ENCODE peak calls at places on chromosome 12, in seven cellular contexts. R is ureter; Y is T-helper 2 cell treated with Interferon-gamma antibody and Interleukin-4, amounts not matched to agents 5 μg/mL and 100 μg/mL, for 36 hours; D is iPS-NIHi11; P is H9; Q is stimulated activated CD4-positive, alpha-beta T cell treated with anti-CD3 and anti-CD28 coated beads, Interleukin-15, amount 100 ng/mL, for 24 hours; M is hypothalamus. S is an unnamed sample.

GRCh38 chr12:81644503-81644902 is 114.6 kb downstream of the PPFIA2 start:
- DNase-seq in Y (no peak), R (no peak), M (no peak), D (peak), P (no peak), Q (no peak), S (peak)

GRCh38 chr12:124469193-124469888 is 98.1 kb downstream of the NCOR2 start:
- DNase-seq in R (no peak), D (peak), Y (no peak), P (peak), Q (peak), M (no peak), S (no peak)

GRCh38 chr12:82015623-82016347 is 256.6 kb upstream of the PPFIA2 start:
- DNase-seq in Q (no peak), D (no peak), R (no peak), P (no peak), M (no peak), Y (no peak), S (no peak)

GRCh38 chr12:14710632-14711324 is 14.4 kb upstream of the GUCY2C start:
- DNase-seq in Q (no peak), P (no peak), M (no peak), R (no peak), Y (no peak), D (no peak), S (no peak)

GRCh38 chr12:52656616-52657015 is 4.6 kb upstream of the KRT2 start:
- DNase-seq in R (no peak), D (no peak), P (peak), Y (no peak), Q (no peak), M (no peak), S (no peak)

GRCh38 chr12:80241576-80242273 is 142.4 kb downstream of the OTOGL start:
- DNase-seq in Q (no peak), D (no peak), P (no peak), M (no peak), Y (no peak), R (no peak), S (no peak)

GRCh38 chr12:57552692-57553321 is 3.0 kb downstream of the KIF5A start:
- DNase-seq in Q (no peak), P (no peak), M (no peak), R (no peak), D (no peak), Y (no peak), S (no peak)

GRCh38 chr12:92469837-92470236 is 233.0 kb upstream of the PLEKHG7 start:
- DNase-seq in R (no peak), M (no peak), Q (no peak), Y (no peak), P (no peak), D (no peak), S (no peak)

GRCh38 chr12:122979001-122979907 is 1.2 kb upstream of the ARL6IP4 start:
- DNase-seq in P (no peak), R (no peak), M (no peak), Q (no peak), Y (no peak), D (no peak), S (no peak)

GRCh38 chr12:21827135-21827534 is 52.6 kb upstream of the KCNJ8 start:
- DNase-seq in Q (no peak), P (no peak), Y (no peak), M (no peak), D (no peak), R (no peak), S (no peak)

GRCh38 chr12:64446295-64446694 is 5.6 kb upstream of the TBK1 start:
- DNase-seq in R (no peak), P (no peak), Y (no peak), D (no peak), M (no peak), Q (no peak), S (no peak)

GRCh38 chr12:69189378-69189978 is 49.9 kb upstream of the CPSF6 start:
- DNase-seq in P (no peak), R (no peak), D (no peak), Y (no peak), Q (no peak), M (no peak), S (no peak)

GRCh38 chr12:48678561-48679185 is 3.4 kb downstream of the KANSL2 start:
- DNase-seq in P (no peak), Q (no peak), D (no peak), Y (no peak), M (no peak), R (no peak), S (no peak)

GRCh38 chr12:124550123-124551089 is 17.0 kb downstream of the NCOR2 start:
- DNase-seq in R (no peak), Q (no peak), Y (no peak), P (no peak), M (no peak), D (no peak), S (peak)

GRCh38 chr12:11500222-11500860 is 105.0 kb upstream of the PRB2 start:
- DNase-seq in Q (peak), M (peak), Y (peak), D (peak), P (peak), R (peak), S (peak)

GRCh38 chr12:6852651-6853354 is 853 bp downstream of the USP5 start:
- DNase-seq in D (peak), R (peak), Q (peak), Y (peak), P (peak), M (peak), S (peak)

GRCh38 chr12:70383484-70383883 is 17.4 kb downstream of the KCNMB4 start:
- DNase-seq in R (no peak), D (no peak), Q (no peak), Y (no peak), P (no peak), M (no peak), S (no peak)

GRCh38 chr12:14769462-14769836 is 33.8 kb downstream of the WBP11 start:
- DNase-seq in Q (peak), P (peak), D (peak), Y (no peak), M (no peak), R (peak), S (no peak)

GRCh38 chr12:599756-600155 is 63.5 kb downstream of the NINJ2 start:
- DNase-seq in Q (no peak), M (no peak), P (no peak), R (no peak), D (no peak), Y (no peak), S (no peak)

GRCh38 chr12:5745251-5745888 is 199.7 kb downstream of the ANO2 start:
- DNase-seq in D (peak), R (peak), M (no peak), P (peak), Q (peak), Y (peak), S (peak)

GRCh38 chr12:51890135-51890464 is 2.2 kb downstream of the ANKRD33 start:
- DNase-seq in M (no peak), R (no peak), D (no peak), Y (no peak), Q (no peak), P (no peak), S (no peak)

GRCh38 chr12:43289412-43289811 is 262.6 kb downstream of the ADAMTS20 start:
- DNase-seq in Q (no peak), P (no peak), Y (no peak), R (no peak), D (no peak), M (no peak), S (no peak)

GRCh38 chr12:92141585-92142244 is 3.9 kb downstream of the BTG1 start:
- DNase-seq in M (no peak), Y (no peak), Q (no peak), R (no peak), D (no peak), P (no peak), S (no peak)

GRCh38 chr12:72241552-72241951 is 30.6 kb upstream of the TRHDE start:
- DNase-seq in R (no peak), P (no peak), M (no peak), D (no peak), Q (no peak), Y (no peak), S (no peak)

S was measured in hippocampal formation.